ENCODE peak calls at places on chromosomes 12 and 14, in seven cellular contexts. H is fibroblast of lung, E is Ammon's horn, N is transverse colon, V is T follicular helper cell, K is HuH-7, X is Caki2. C is an unnamed sample.

GRCh38 chr14:50285861-50286260 is 26.2 kb downstream of the L2HGDH start:
- DNase-seq in V (no peak), X (no peak), K (no peak), E (no peak), N (no peak), H (no peak), C (no peak)

GRCh38 chr14:68807148-68807600 is 14.3 kb upstream of the ZFP36L1 start:
- DNase-seq in N (no peak), K (no peak), E (peak), H (peak), X (no peak), V (no peak), C (no peak)

GRCh38 chr12:1115471-1116242 is 124.6 kb downstream of the ERC1 start:
- DNase-seq in K (no peak), H (peak), N (no peak), V (no peak), X (peak), E (no peak), C (no peak)

GRCh38 chr12:112121780-112122565 is 3.4 kb upstream of the TRAFD1 start:
- DNase-seq in V (no peak), E (peak), H (peak), N (peak), K (no peak), X (no peak), C (no peak)

GRCh38 chr12:48894271-48894670 is 28.6 kb upstream of the RND1 start:
- DNase-seq in N (no peak), X (no peak), E (no peak), H (no peak), K (no peak), V (no peak), C (no peak)

GRCh38 chr12:49059063-49059384 is 1.6 kb downstream of the KMT2D start:
- DNase-seq in E (no peak), N (no peak), K (no peak), V (no peak), X (no peak), H (no peak), C (no peak)

GRCh38 chr14:53953002-53953827 is 3.4 kb downstream of the BMP4 start:
- DNase-seq in H (peak), E (peak), V (no peak), X (peak), N (peak), K (peak), C (peak)

GRCh38 chr14:59130472-59130871 is 58.0 kb upstream of the DAAM1 start:
- DNase-seq in K (no peak), V (no peak), X (no peak), H (no peak), N (no peak), E (no peak), C (peak)

GRCh38 chr14:103545915-103546650 is 16.4 kb downstream of the BAG5 start:
- DNase-seq in E (no peak), X (no peak), K (no peak), H (no peak), N (peak), V (no peak), C (no peak)

GRCh38 chr12:112537710-112538396 is 119.1 kb downstream of the PTPN11 start:
- DNase-seq in V (no peak), N (no peak), X (peak), E (no peak), H (peak), K (no peak), C (peak)

GRCh38 chr12:106851306-106851705 is 76.8 kb downstream of the RIC8B start:
- DNase-seq in E (no peak), H (no peak), X (no peak), N (no peak), V (no peak), K (no peak), C (no peak)

GRCh38 chr14:74029136-74029535 is 10.0 kb downstream of the BBOF1 start:
- DNase-seq in E (no peak), N (no peak), X (no peak), H (no peak), K (no peak), V (no peak), C (no peak)

GRCh38 chr12:113747048-113747447 is 219.1 kb downstream of the RBM19 start:
- DNase-seq in X (no peak), K (no peak), V (no peak), E (no peak), H (peak), N (no peak), C (no peak)

GRCh38 chr12:1003600-1004271 is 12.7 kb downstream of the ERC1 start:
- DNase-seq in H (no peak), E (no peak), K (no peak), N (no peak), X (no peak), V (no peak), C (peak)

GRCh38 chr12:49559011-49559675 is 8.8 kb downstream of the MCRS1 start:
- DNase-seq in E (no peak), V (no peak), H (no peak), N (no peak), X (no peak), K (no peak), C (no peak)

GRCh38 chr14:26709019-26709418 is 111.2 kb upstream of the NOVA1 start:
- DNase-seq in E (no peak), V (no peak), H (peak), X (no peak), N (no peak), K (no peak), C (no peak)

GRCh38 chr14:30573203-30573814 is 14.4 kb downstream of the G2E3 start:
- DNase-seq in X (peak), K (no peak), H (peak), N (no peak), V (no peak), E (no peak), C (no peak)

GRCh38 chr12:128079-128478 is 61.5 kb downstream of the IQSEC3 start:
- DNase-seq in H (no peak), K (no peak), X (no peak), V (no peak), N (no peak), E (peak), C (no peak)

GRCh38 chr14:104794641-104795467 is 694 bp downstream of the AKT1 start:
- DNase-seq in V (no peak), N (peak), H (peak), X (no peak), E (no peak), K (peak), C (peak)

GRCh38 chr12:54596526-54596946 is 8.1 kb upstream of the PPP1R1A start:
- DNase-seq in E (peak), H (peak), X (peak), V (peak), K (peak), N (peak), C (peak)

GRCh38 chr14:104221636-104222375 is 83.4 kb downstream of the KIF26A start:
- DNase-seq in K (no peak), X (no peak), E (no peak), N (no peak), V (no peak), H (no peak), C (no peak)

GRCh38 chr12:25276199-25276937 is 25.6 kb upstream of the KRAS start:
- DNase-seq in E (no peak), X (peak), N (peak), V (no peak), K (no peak), H (peak), C (no peak)

GRCh38 chr14:60590907-60591510 is 58.3 kb downstream of the SIX1 start:
- DNase-seq in X (no peak), V (no peak), K (no peak), E (no peak), H (peak), N (no peak), C (peak)

GRCh38 chr12:26017484-26018211 is 59.2 kb downstream of the RASSF8 start:
- DNase-seq in N (no peak), V (no peak), H (no peak), E (no peak), X (peak), K (peak), C (peak)

GRCh38 chr14:81613341-81614045 is 79.8 kb upstream of the SEL1L start:
- DNase-seq in X (no peak), N (no peak), V (no peak), E (no peak), H (no peak), K (no peak), C (no peak)

GRCh38 chr12:95216704-95217376 is 427 bp downstream of the FGD6 start:
- DNase-seq in N (no peak), E (peak), H (no peak), X (peak), V (no peak), K (peak), C (no peak)

GRCh38 chr12:47276253-47277070 is 196.7 kb upstream of the AMIGO2 start:
- DNase-seq in X (no peak), E (peak), H (peak), K (peak), N (peak), V (peak), C (no peak)

GRCh38 chr14:19917243-19917642 is 3.2 kb upstream of the OR4K5 start:
- DNase-seq in V (no peak), E (no peak), N (no peak), K (no peak), H (no peak), X (no peak), C (no peak)

GRCh38 chr14:100738269-100738691 is 11.6 kb downstream of the DLK1 start:
- DNase-seq in N (no peak), H (no peak), K (no peak), E (no peak), X (no peak), V (no peak), C (no peak)

GRCh38 chr12:79591988-79592387 is 98.8 kb downstream of the PAWR start:
- DNase-seq in V (no peak), K (no peak), N (no peak), E (no peak), X (no peak), H (peak), C (no peak)

GRCh38 chr14:92487513-92488133 is 26.0 kb upstream of the RIN3 start:
- DNase-seq in K (no peak), E (no peak), N (no peak), H (no peak), V (no peak), X (no peak), C (no peak)

GRCh38 chr14:95619785-95620417 is 66.3 kb upstream of the TCL1B start:
- DNase-seq in K (no peak), E (no peak), N (no peak), V (no peak), H (no peak), X (no peak), C (peak)